ENCODE peak calls at places on chromosomes 1 and 21, in six cellular contexts. X is activated effector memory CD4-positive, alpha-beta T cell treated with Interleukin-2 at 50 U/mL for 16 hours; L is cardiac fibroblast; U is tibial nerve; F is A172; E is activated CD8-positive, alpha-beta memory T cell treated with anti-CD3 and anti-CD28 coated beads for 4 hours. K is an unnamed sample.

GRCh38 chr1:186950547-186950946 is 121.8 kb downstream of the PLA2G4A start:
- DNase-seq in L (peak; percentile 19), X (no peak), U (no peak), F (peak; percentile 57), E (no peak), K (no peak)

GRCh38 chr1:84758968-84759491 is 68.8 kb upstream of the SSX2IP start:
- DNase-seq in E (no peak), X (no peak), U (peak; percentile 24), L (peak; percentile 47), F (peak; percentile 18), K (no peak)

GRCh38 chr1:184509105-184509504 is 122.3 kb downstream of the C1orf21 start:
- DNase-seq in U (no peak), L (peak; percentile 25), E (no peak), F (no peak), X (no peak), K (no peak)

GRCh38 chr1:38546630-38547029 is 312.9 kb downstream of the RRAGC start:
- DNase-seq in E (no peak), X (no peak), U (no peak), F (no peak), L (no peak), K (no peak)

GRCh38 chr21:45331521-45332257 is 44.0 kb upstream of the POFUT2 start:
- DNase-seq in L (no peak), X (no peak), E (no peak), F (no peak), U (no peak), K (no peak)

GRCh38 chr1:71490432-71490831 is 409.6 kb upstream of the ZRANB2 start:
- DNase-seq in U (no peak), F (peak; percentile 21), X (no peak), E (no peak), L (peak; percentile 39), K (no peak)

GRCh38 chr1:7432102-7432895 is 338.8 kb upstream of the VAMP3 start:
- DNase-seq in E (no peak), F (no peak), X (no peak), U (no peak), L (no peak), K (no peak)

GRCh38 chr1:200916681-200917080 is 22.0 kb downstream of the INAVA start:
- DNase-seq in L (no peak), X (no peak), F (no peak), U (no peak), E (no peak), K (no peak)

GRCh38 chr1:241423541-241424479 is 66.8 kb upstream of the RGS7 start:
- DNase-seq in X (no peak), E (no peak), F (peak; percentile 54), U (no peak), L (peak; percentile 4), K (no peak)

GRCh38 chr1:34781071-34781843 is at the start of gene GJB3:
- DNase-seq in U (no peak), E (no peak), X (no peak), F (no peak), L (no peak), K (no peak)

GRCh38 chr1:17181785-17182464 is 23.0 kb upstream of the PADI1 start:
- DNase-seq in F (no peak), U (no peak), E (no peak), L (no peak), X (no peak), K (peak; percentile 88)

GRCh38 chr1:209869242-209870149 is 41.7 kb downstream of the UTP25 start:
- DNase-seq in E (no peak), U (no peak), L (peak; percentile 45), F (no peak), X (no peak), K (no peak)

GRCh38 chr1:68331117-68331865 is 99.0 kb upstream of the WLS start:
- DNase-seq in E (no peak), X (no peak), U (no peak), F (peak; percentile 86), L (peak; percentile 51), K (no peak)

GRCh38 chr1:6269271-6269996 is 8.5 kb upstream of the GPR153 start:
- DNase-seq in X (no peak), F (no peak), L (no peak), U (no peak), E (no peak), K (no peak)